ENCODE peak calls at places on chromosomes 4 and X, in eight cellular contexts. C, O, Y, Q, S, F, V and G are unnamed samples.

GRCh38 chr4:122777846-122778501 is 45.5 kb downstream of the BBS12 start:
- DNase-seq in C (no peak), O (peak; percentile 71), Y (peak; percentile 91), Q (no peak), S (no peak), F (peak; percentile 85), V (no peak), G (no peak)

GRCh38 chr4:30268370-30268769 is 451.8 kb upstream of the PCDH7 start:
- DNase-seq in C (no peak), O (no peak), Y (no peak), Q (no peak), S (no peak), F (no peak), V (no peak), G (no peak)

GRCh38 chrX:115713465-115713864 is 152.5 kb downstream of the PLS3 start:
- DNase-seq in C (no peak), O (peak; percentile 68), Y (no peak), Q (no peak), S (no peak), F (no peak), V (no peak), G (no peak)

GRCh38 chr4:8589831-8590545 is 2.6 kb upstream of the CPZ start:
- DNase-seq in C (no peak), O (no peak), Y (no peak), Q (no peak), S (no peak), F (peak; percentile 43), V (no peak), G (no peak)

GRCh38 chrX:135086197-135086854 is 34.0 kb downstream of the ETDB start:
- DNase-seq in C (no peak), O (peak; percentile 81), Y (peak; percentile 77), Q (peak; percentile 16), S (peak; percentile 58), F (peak; percentile 77), V (no peak), G (peak; percentile 37)

GRCh38 chr4:169315530-169316306 is 45.0 kb upstream of the SH3RF1 start:
- DNase-seq in C (no peak), O (peak; percentile 83), Y (peak; percentile 73), Q (no peak), S (no peak), F (peak; percentile 72), V (no peak), G (no peak)

GRCh38 chr4:26782168-26782829 is 78.3 kb upstream of the STIM2 start:
- DNase-seq in C (no peak), O (no peak), Y (peak; percentile 47), Q (no peak), S (no peak), F (peak; percentile 30), V (no peak), G (no peak)

GRCh38 chr4:71456841-71457240 is 118.0 kb downstream of the SLC4A4 start:
- DNase-seq in C (no peak), O (peak; percentile 94), Y (peak; percentile 47), Q (peak; percentile 13), S (no peak), F (peak; percentile 36), V (no peak), G (no peak)

GRCh38 chr4:53654300-53654758 is 63.0 kb upstream of the LNX1 start:
- DNase-seq in C (peak; percentile 82), O (peak; percentile 57), Y (peak; percentile 89), Q (peak; percentile 32), S (peak; percentile 36), F (no peak), V (no peak), G (no peak)

GRCh38 chrX:30822068-30822671 is 66.9 kb downstream of the TAB3 start:
- DNase-seq in C (no peak), O (no peak), Y (no peak), Q (no peak), S (no peak), F (peak; percentile 10), V (no peak), G (no peak)

GRCh38 chrX:55109304-55109703 is 20.5 kb downstream of the PAGE2 start:
- DNase-seq in C (no peak), O (no peak), Y (peak; percentile 62), Q (no peak), S (no peak), F (no peak), V (no peak), G (no peak)

GRCh38 chr4:54001558-54002365 is 62.6 kb downstream of the CHIC2 start:
- DNase-seq in C (no peak), O (no peak), Y (no peak), Q (no peak), S (no peak), F (no peak), V (no peak), G (no peak)

GRCh38 chr4:769511-769910 is 56.4 kb downstream of the CPLX1 start:
- DNase-seq in C (no peak), O (no peak), Y (no peak), Q (no peak), S (no peak), F (no peak), V (no peak), G (no peak)

GRCh38 chr4:163331629-163332360 is 601 bp downstream of the NPY1R start:
- DNase-seq in C (no peak), O (peak; percentile 30), Y (peak; percentile 14), Q (no peak), S (peak; percentile 30), F (peak; percentile 38), V (peak; percentile 60), G (no peak)

GRCh38 chr4:176084769-176085168 is 19.1 kb downstream of the WDR17 start:
- DNase-seq in C (no peak), O (no peak), Y (no peak), Q (no peak), S (no peak), F (no peak), V (no peak), G (no peak)

GRCh38 chrX:148928803-148929202 is 428.4 kb downstream of the AFF2 start:
- DNase-seq in C (no peak), O (peak; percentile 78), Y (peak; percentile 26), Q (no peak), S (no peak), F (peak; percentile 28), V (no peak), G (no peak)

GRCh38 chr4:54959656-54960055 is 165.7 kb downstream of the KDR start:
- DNase-seq in C (no peak), O (no peak), Y (peak; percentile 67), Q (no peak), S (no peak), F (peak; percentile 81), V (no peak), G (no peak)

GRCh38 chr4:175412161-175412560 is 399.9 kb downstream of the GPM6A start:
- DNase-seq in C (no peak), O (peak; percentile 60), Y (peak; percentile 66), Q (no peak), S (no peak), F (no peak), V (no peak), G (no peak)

GRCh38 chr4:93897559-93897958 is 69.0 kb downstream of the ATOH1 start:
- DNase-seq in C (no peak), O (peak; percentile 24), Y (no peak), Q (no peak), S (no peak), F (peak; percentile 11), V (no peak), G (no peak)
- TF ChIP-seq CTCF in C (no peak), O (peak; percentile 23), Y (no peak), Q (peak; percentile 16), S (no peak), F (no peak), V (peak; percentile 19), G (peak; percentile 27)

DNA sequence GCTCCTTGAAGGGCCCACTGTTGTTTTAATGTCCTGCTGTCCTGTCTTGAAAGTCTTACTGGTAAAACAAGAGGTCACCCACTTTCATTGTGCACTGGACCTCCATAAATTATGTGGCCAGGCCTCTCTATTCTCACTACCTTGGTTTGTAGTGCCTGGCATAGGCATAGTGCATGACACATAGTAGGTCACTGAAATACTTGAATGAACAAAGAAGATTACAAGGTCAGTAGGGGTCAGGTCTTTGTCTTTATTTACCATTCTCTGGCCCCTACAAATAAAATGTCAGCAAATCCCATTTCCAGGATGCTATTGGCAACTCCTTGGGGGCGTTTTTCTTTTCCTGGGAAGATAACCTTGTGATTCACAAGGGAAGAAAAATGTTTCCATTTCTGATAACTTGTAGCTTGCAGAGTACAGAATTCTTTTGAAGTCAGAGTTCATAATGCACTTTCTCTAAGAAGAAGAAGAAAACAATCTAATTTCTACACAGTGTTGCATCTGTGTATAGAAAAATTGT is 1.4 kb downstream of the PGM2 start:
- DNase-seq in C (no peak), O (peak; percentile 3), Y (peak; percentile 13), Q (no peak), S (no peak), F (no peak), V (no peak), G (no peak)
- H3K4me3 ChIP-seq in C (peak overlapping the region; percentile 71), O (peak overlapping the region; percentile 88), Y (peak overlapping the region; percentile 94), Q (peak overlapping the region; percentile 79), S (no peak overlapping the region), F (peak overlapping the region; percentile 92), V (no peak overlapping the region), G (peak overlapping the region; percentile 99)

DNA sequence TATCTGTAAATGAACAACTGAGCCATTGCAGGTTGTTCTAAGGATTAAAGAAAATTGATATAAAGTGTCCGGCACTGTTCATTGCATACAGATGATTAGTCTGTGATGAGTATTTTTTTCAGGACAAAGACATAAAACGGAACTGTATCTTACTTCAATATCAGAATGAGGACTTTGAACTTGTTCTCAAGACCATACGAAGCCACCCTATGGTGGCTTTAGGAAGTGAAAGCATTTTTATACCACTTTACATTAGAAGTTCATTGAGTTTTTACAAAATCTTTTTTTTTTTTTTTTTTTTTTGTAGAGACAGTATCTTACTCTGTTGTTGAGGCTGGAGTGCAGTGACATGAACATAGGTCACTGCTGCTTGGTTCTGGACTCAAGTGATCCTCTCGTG is 45.2 kb upstream of the TRIM2 start:
- DNase-seq in C (no peak), O (no peak), Y (no peak), Q (no peak), S (no peak), F (peak; percentile 11), V (no peak), G (no peak)
- TF ChIP-seq CTCF in C (no peak), O (peak; percentile 6), Y (peak; percentile 37), Q (no peak), S (no peak), F (no peak), V (no peak), G (no peak)

GRCh38 chrX:107483976-107484726 is 34.7 kb downstream of the FRMPD3 start:
- DNase-seq in C (no peak), O (peak; percentile 11), Y (peak; percentile 39), Q (peak; percentile 8), S (no peak), F (no peak), V (no peak), G (peak; percentile 31)
- H3K4me3 ChIP-seq in C (no peak overlapping the region), O (no peak overlapping the region), Y (no peak overlapping the region), Q (no peak overlapping the region), S (no peak overlapping the region), F (no peak overlapping the region), V (no peak overlapping the region), G (no peak overlapping the region)

DNA sequence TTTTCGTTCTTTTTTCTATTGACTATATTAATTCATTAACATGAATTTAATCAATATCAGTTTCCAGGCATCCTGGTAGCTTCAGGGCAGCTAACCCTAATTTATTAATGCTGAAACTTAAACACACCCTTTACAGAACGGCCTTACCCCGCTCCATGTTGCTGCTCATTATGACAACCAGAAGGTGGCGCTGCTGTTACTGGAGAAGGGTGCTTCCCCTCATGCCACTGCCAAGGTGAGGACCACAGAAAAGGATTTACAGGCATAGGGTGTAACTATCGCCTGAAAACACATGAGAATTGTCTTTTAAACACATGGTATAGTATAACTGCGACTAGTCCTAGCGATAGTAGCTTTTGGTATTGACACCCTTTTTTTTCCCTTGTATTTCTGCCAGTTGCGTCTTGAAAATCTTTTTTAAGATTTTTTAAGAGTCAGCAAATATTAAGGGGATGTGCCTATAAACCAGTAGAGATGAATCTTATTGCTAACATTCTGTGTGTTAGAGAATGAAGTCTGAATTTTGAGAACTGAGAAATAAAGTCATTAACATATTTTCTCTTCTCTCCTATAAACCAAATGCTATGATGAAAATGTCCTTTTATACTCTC is 229.0 kb downstream of the ANK2 start:
- DNase-seq in C (no peak), O (peak; percentile 84), Y (peak; percentile 87), Q (peak; percentile 81), S (peak; percentile 46), F (peak; percentile 90), V (no peak), G (peak; percentile 64)
- TF ChIP-seq CTCF in C (peak; percentile 40), O (peak; percentile 96), Y (peak; percentile 88), Q (peak; percentile 84), S (peak; percentile 37), F (peak; percentile 99), V (peak; percentile 38), G (peak; percentile 67)